ENCODE peak calls at places on chromosome 1, in ten cellular contexts. C is left ventricle myocardium inferior; A is endothelial cell; R is GM19239; M is foreskin fibroblast; S is pons; T is stimulated activated naive B cell treated with anti-CD40 and anti-IgM and Interleukin-4, amounts not matched to agents 10 μg/mL and 1 μg/mL and 100 μg/mL, for 72 hours; I is astrocyte of the cerebellum; O is caudate nucleus; N is NB4. Q is an unnamed sample.
A peak's percentile ranks its signal among the peaks of the same experiment; 100 is the strongest.

GRCh38 chr1:11350265-11350664 is 77.3 kb downstream of the UBIAD1 start:
- DNase-seq in A (no peak), S (no peak), C (no peak), R (no peak), T (no peak), N (no peak), O (no peak), M (no peak), I (no peak), Q (no peak)

GRCh38 chr1:180862305-180862704 is 50.4 kb upstream of the KIAA1614 start:
- DNase-seq in O (no peak), C (no peak), R (no peak), T (no peak), I (no peak), A (no peak), N (no peak), M (no peak), S (no peak), Q (no peak)

GRCh38 chr1:66729130-66729922 is 22.9 kb upstream of the DYNLT5 start:
- DNase-seq in S (no peak), R (no peak), T (no peak), O (no peak), N (peak; percentile 11), M (no peak), A (no peak), I (no peak), C (no peak), Q (no peak)

GRCh38 chr1:37989381-37989930 is 366 bp downstream of the SF3A3 start:
- DNase-seq in I (no peak), S (no peak), A (peak; percentile 43), C (no peak), M (no peak), R (no peak), T (no peak), N (peak; percentile 76), O (no peak), Q (no peak)

GRCh38 chr1:204924013-204924759 is 53.5 kb downstream of the NFASC start:
- DNase-seq in T (no peak), I (no peak), A (no peak), R (no peak), S (no peak), N (no peak), C (no peak), M (no peak), O (no peak), Q (no peak)

GRCh38 chr1:219296916-219297315 is 123.2 kb downstream of the LYPLAL1 start:
- DNase-seq in C (no peak), A (no peak), T (no peak), S (no peak), N (no peak), R (no peak), M (no peak), O (no peak), I (no peak), Q (no peak)

GRCh38 chr1:12487520-12487919 is 130.5 kb downstream of the DHRS3 start:
- DNase-seq in O (no peak), I (no peak), A (no peak), C (no peak), T (no peak), M (no peak), R (no peak), S (no peak), N (no peak), Q (no peak)

GRCh38 chr1:41537788-41538351 is 53.4 kb upstream of the EDN2 start:
- DNase-seq in O (no peak), S (no peak), C (peak; percentile 80), I (peak; percentile 42), N (no peak), R (no peak), T (no peak), M (peak; percentile 86), A (no peak), Q (no peak)

GRCh38 chr1:30615816-30616590 is 107.4 kb downstream of the MATN1 start:
- DNase-seq in O (no peak), A (no peak), C (no peak), S (no peak), M (no peak), N (no peak), T (no peak), R (no peak), I (no peak), Q (no peak)

GRCh38 chr1:10074059-10074854 is 41.5 kb downstream of the UBE4B start:
- DNase-seq in T (peak; percentile 41), R (peak; percentile 40), O (peak; percentile 14), C (no peak), N (peak; percentile 92), I (peak; percentile 96), M (peak; percentile 95), S (peak; percentile 87), A (no peak), Q (no peak)

GRCh38 chr1:156097499-156098178 is 15.4 kb upstream of the MEX3A start:
- DNase-seq in R (no peak), S (no peak), N (no peak), A (no peak), C (no peak), T (peak; percentile 76), I (no peak), O (no peak), M (no peak), Q (no peak)

GRCh38 chr1:111366256-111366655 is 61.3 kb downstream of the OVGP1 start:
- DNase-seq in T (no peak), R (no peak), O (no peak), M (peak; percentile 51), C (no peak), A (no peak), S (no peak), I (no peak), N (no peak), Q (no peak)

GRCh38 chr1:229070168-229070567 is 200.7 kb upstream of the RAB4A start:
- DNase-seq in S (peak; percentile 79), I (peak; percentile 12), N (peak; percentile 51), M (peak; percentile 38), O (peak; percentile 48), A (no peak), C (peak; percentile 87), T (no peak), R (no peak), Q (peak; percentile 93)

GRCh38 chr1:230139741-230140140 is 72.7 kb downstream of the GALNT2 start:
- DNase-seq in A (no peak), S (no peak), C (no peak), R (no peak), O (no peak), T (no peak), I (no peak), M (no peak), N (no peak), Q (no peak)

GRCh38 chr1:232621050-232621449 is 8.9 kb downstream of the SIPA1L2 start:
- DNase-seq in M (no peak), O (no peak), C (no peak), T (no peak), I (no peak), R (no peak), S (no peak), N (peak; percentile 46), A (no peak), Q (no peak)

GRCh38 chr1:30618335-30618747 is 105.0 kb downstream of the MATN1 start:
- DNase-seq in O (no peak), N (no peak), C (no peak), I (no peak), T (no peak), M (no peak), S (no peak), A (no peak), R (no peak), Q (no peak)

GRCh38 chr1:186104459-186104858 is 270.6 kb downstream of the TPR start:
- DNase-seq in I (no peak), T (no peak), N (no peak), M (no peak), A (no peak), R (no peak), O (no peak), S (no peak), C (no peak), Q (no peak)

GRCh38 chr1:31576201-31576669 is at the start of gene TINAGL1:
- DNase-seq in A (no peak), R (no peak), S (no peak), T (no peak), C (peak; percentile 80), M (no peak), I (no peak), O (no peak), N (no peak), Q (no peak)

GRCh38 chr1:3074800-3075199 is 5.8 kb downstream of the PRDM16 start:
- DNase-seq in M (no peak), R (no peak), T (no peak), O (no peak), A (no peak), I (peak; percentile 13), S (no peak), N (no peak), C (no peak), Q (no peak)

GRCh38 chr1:234845836-234846235 is 235.9 kb upstream of the IRF2BP2 start:
- DNase-seq in O (no peak), I (no peak), T (no peak), C (no peak), A (no peak), M (no peak), N (no peak), S (no peak), R (no peak), Q (no peak)

GRCh38 chr1:209785592-209785991 is 1.2 kb upstream of the C1orf74 start:
- DNase-seq in C (no peak), N (no peak), R (no peak), I (no peak), O (no peak), T (no peak), S (no peak), M (no peak), A (no peak), Q (no peak)

GRCh38 chr1:209428241-209428921 is 155.1 kb upstream of the CAMK1G start:
- DNase-seq in O (no peak), C (no peak), A (no peak), S (no peak), N (peak; percentile 2), I (no peak), M (no peak), R (no peak), T (no peak), Q (peak; percentile 70)

GRCh38 chr1:170730443-170730842 is 66.5 kb downstream of the PRRX1 start:
- DNase-seq in N (no peak), M (peak; percentile 68), I (no peak), S (no peak), T (no peak), C (no peak), A (no peak), R (no peak), O (no peak), Q (no peak)

GRCh38 chr1:216731562-216731961 is 8.3 kb upstream of the ESRRG start:
- DNase-seq in R (no peak), S (no peak), O (no peak), I (no peak), N (no peak), A (no peak), C (no peak), M (no peak), T (no peak), Q (no peak)

GRCh38 chr1:28039341-28039740 is 49.1 kb downstream of the EYA3 start:
- DNase-seq in S (no peak), R (no peak), I (no peak), M (peak; percentile 12), C (no peak), O (no peak), T (no peak), N (no peak), A (no peak), Q (no peak)

GRCh38 chr1:25615172-25615541 is 1.4 kb upstream of the MAN1C1 start:
- DNase-seq in I (no peak), R (no peak), C (no peak), A (no peak), M (no peak), T (no peak), N (no peak), S (no peak), O (no peak), Q (no peak)

GRCh38 chr1:3712573-3713535 is 39.4 kb upstream of the CCDC27 start:
- DNase-seq in A (no peak), N (no peak), S (peak; percentile 91), M (no peak), I (no peak), C (peak; percentile 70), O (peak; percentile 78), R (no peak), T (no peak), Q (no peak)

GRCh38 chr1:116127848-116128540 is 16.8 kb downstream of the MAB21L3 start:
- DNase-seq in A (no peak), N (no peak), C (no peak), M (no peak), I (no peak), T (no peak), S (no peak), O (no peak), R (no peak), Q (no peak)